ENCODE peak calls at places on chromosomes 12 and 14, in six cellular contexts. P, G, Q, K, U and W are unnamed samples.

GRCh38 chr12:50415899-50416479 is 15.3 kb downstream of the LARP4 start:
- DNase-seq in P (no peak), K (no peak), Q (no peak), G (no peak), U (no peak), W (no peak)

GRCh38 chr14:59116984-59117415 is 71.5 kb upstream of the DAAM1 start:
- DNase-seq in K (no peak), U (no peak), P (no peak), G (peak), Q (no peak), W (peak)

GRCh38 chr14:20760950-20761349 is 7.3 kb upstream of the EDDM3B start:
- DNase-seq in K (no peak), P (no peak), G (no peak), U (no peak), Q (no peak), W (peak)

GRCh38 chr12:124915249-124916236 is 1.1 kb upstream of the UBC start:
- DNase-seq in U (peak), Q (no peak), K (no peak), G (peak), P (peak), W (peak)

GRCh38 chr14:76708028-76708427 is 53.2 kb upstream of the VASH1 start:
- DNase-seq in K (no peak), G (peak), P (no peak), Q (no peak), U (no peak), W (no peak)

GRCh38 chr12:60822601-60823000 is 1226.8 kb downstream of the SLC16A7 start:
- DNase-seq in G (no peak), U (no peak), P (no peak), K (no peak), Q (no peak), W (no peak)

GRCh38 chr12:98064501-98064900 is 450.9 kb upstream of the TMPO start:
- DNase-seq in U (no peak), K (no peak), Q (no peak), G (no peak), P (no peak), W (peak)

GRCh38 chr12:26271889-26272492 is 76.6 kb downstream of the SSPN start:
- DNase-seq in P (peak), G (peak), Q (peak), K (peak), U (peak), W (peak)

GRCh38 chr12:131049002-131049401 is 95.3 kb downstream of the ADGRD1 start:
- DNase-seq in Q (no peak), U (no peak), G (no peak), K (no peak), P (no peak), W (no peak)

GRCh38 chr12:113222730-113223531 is 1.7 kb downstream of the TPCN1 start:
- DNase-seq in K (peak), G (peak), Q (peak), U (peak), P (peak), W (peak)

GRCh38 chr14:42110167-42110566 is 503.5 kb downstream of the LRFN5 start:
- DNase-seq in P (no peak), K (no peak), G (peak), Q (peak), U (no peak), W (peak)

GRCh38 chr12:47361389-47362031 is 281.8 kb upstream of the AMIGO2 start:
- DNase-seq in K (no peak), U (no peak), G (no peak), Q (no peak), P (no peak), W (peak)

GRCh38 chr12:52753283-52753682 is 23.9 kb downstream of the KRT76 start:
- DNase-seq in U (no peak), Q (no peak), K (no peak), G (no peak), P (no peak), W (no peak)

GRCh38 chr12:6284273-6284672 is 26.2 kb upstream of the PLEKHG6 start:
- DNase-seq in Q (no peak), U (no peak), K (no peak), P (no peak), G (no peak), W (no peak)

GRCh38 chr12:56286044-56286830 is 13.9 kb downstream of the CS start:
- DNase-seq in K (no peak), U (no peak), G (no peak), Q (no peak), P (no peak), W (no peak)

GRCh38 chr12:89539425-89540117 is 13.7 kb upstream of the POC1B start:
- DNase-seq in P (no peak), U (no peak), G (no peak), K (no peak), Q (no peak), W (no peak)

GRCh38 chr14:50974118-50974517 is 29.8 kb upstream of the PYGL start:
- DNase-seq in K (no peak), P (no peak), G (no peak), Q (no peak), U (no peak), W (no peak)

GRCh38 chr14:98137626-98138025 is 1134.4 kb downstream of the BCL11B start:
- DNase-seq in U (no peak), G (no peak), Q (no peak), P (no peak), K (no peak), W (peak)

GRCh38 chr12:93167841-93168492 is 209.8 kb upstream of the NUDT4 start:
- DNase-seq in G (no peak), Q (peak), U (no peak), P (no peak), K (peak), W (no peak)

GRCh38 chr14:72714094-72714493 is 179.8 kb downstream of the DPF3 start:
- DNase-seq in U (no peak), K (no peak), P (no peak), Q (no peak), G (no peak), W (no peak)

GRCh38 chr12:51318846-51319570 is 5.0 kb downstream of the BIN2 start:
- DNase-seq in K (no peak), G (no peak), Q (no peak), P (no peak), U (peak), W (peak)

GRCh38 chr12:132133952-132134652 is 10.0 kb downstream of the DDX51 start:
- DNase-seq in U (no peak), G (no peak), P (no peak), Q (no peak), K (peak), W (no peak)

GRCh38 chr12:66321433-66321832 is 19.1 kb downstream of the HELB start:
- DNase-seq in K (no peak), G (peak), Q (no peak), P (no peak), U (no peak), W (peak)

GRCh38 chr14:93628048-93628447 is 160.2 kb downstream of the PRIMA1 start:
- DNase-seq in Q (no peak), K (no peak), P (no peak), U (no peak), G (no peak), W (no peak)

GRCh38 chr14:92093320-92093719 is 13.1 kb downstream of the ATXN3 start:
- DNase-seq in U (no peak), G (peak), Q (no peak), P (no peak), K (no peak), W (no peak)

GRCh38 chr12:51687142-51687935 is 96.3 kb downstream of the SCN8A start:
- DNase-seq in Q (peak), G (peak), K (no peak), U (no peak), P (no peak), W (peak)

DNA sequence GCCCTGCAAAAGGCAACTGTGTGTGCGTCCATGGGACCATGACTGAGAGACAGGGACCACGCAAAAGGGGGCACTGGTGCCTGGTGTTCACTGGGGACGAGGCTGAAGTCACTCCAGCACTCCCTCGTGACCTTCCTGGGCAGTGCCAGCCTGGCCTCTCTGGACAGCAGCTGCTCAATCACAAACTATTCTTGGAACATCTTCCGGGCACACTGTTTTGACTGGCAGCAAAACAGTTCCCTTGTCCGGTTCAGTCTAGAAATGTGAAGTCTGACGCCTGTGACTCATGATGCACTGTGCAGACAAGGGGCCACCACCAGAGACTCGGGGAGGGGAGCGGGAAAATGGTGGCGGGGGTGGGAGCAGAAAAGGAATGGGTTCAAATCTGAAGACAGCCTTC is 20.8 kb downstream of the SNRNP35 start:
- DNase-seq in K (peak), G (peak), Q (peak), P (no peak), U (peak), W (no peak)
- H3K4me3 ChIP-seq in K (no peak), G (no peak), Q (no peak), P (no peak), U (peak), W (no peak)

GRCh38 chr14:100382106-100382455 is 58.9 kb downstream of the SLC25A47 start:
- DNase-seq in P (no peak), G (no peak), Q (no peak), U (no peak), K (no peak), W (no peak)

GRCh38 chr14:100384277-100384676 is 61.1 kb downstream of the SLC25A47 start:
- DNase-seq in K (no peak), U (no peak), P (no peak), G (no peak), Q (no peak), W (no peak)

GRCh38 chr14:100384819-100385813 is 62.0 kb downstream of the SLC25A47 start:
- DNase-seq in Q (peak), U (no peak), G (peak), P (no peak), K (no peak), W (peak)

GRCh38 chr14:100381386-100382105 is 58.4 kb downstream of the SLC25A47 start:
- DNase-seq in U (no peak), K (no peak), Q (no peak), G (no peak), P (no peak), W (no peak)

DNA sequence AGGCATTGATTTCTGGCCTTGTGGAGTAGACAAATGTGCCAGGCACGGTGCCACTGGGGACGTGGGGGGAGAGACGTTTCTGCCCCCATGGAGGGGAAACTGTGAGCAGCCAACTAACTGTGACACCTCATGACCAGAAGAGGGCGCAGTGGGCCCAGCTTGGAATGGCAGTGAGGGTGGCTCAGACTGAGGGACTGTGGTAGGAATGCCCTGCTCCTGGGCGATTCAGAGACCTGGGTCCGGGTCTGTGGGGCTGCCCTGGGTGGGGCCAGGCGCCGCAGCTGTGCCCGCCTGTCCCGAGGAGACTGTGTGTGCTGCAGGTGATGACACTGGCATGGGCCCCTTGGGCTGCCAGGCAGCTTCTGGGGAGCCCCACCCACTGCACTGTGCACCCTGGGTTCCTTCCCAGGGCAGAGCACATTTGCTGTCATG is 60.6 kb downstream of the SLC25A47 start:
- DNase-seq in U (no peak), G (peak), Q (no peak), P (peak), K (peak), W (peak)
- TF ChIP-seq CTCF in U (peak), G (peak), Q (peak), P (peak), K (peak), W (peak)

DNA sequence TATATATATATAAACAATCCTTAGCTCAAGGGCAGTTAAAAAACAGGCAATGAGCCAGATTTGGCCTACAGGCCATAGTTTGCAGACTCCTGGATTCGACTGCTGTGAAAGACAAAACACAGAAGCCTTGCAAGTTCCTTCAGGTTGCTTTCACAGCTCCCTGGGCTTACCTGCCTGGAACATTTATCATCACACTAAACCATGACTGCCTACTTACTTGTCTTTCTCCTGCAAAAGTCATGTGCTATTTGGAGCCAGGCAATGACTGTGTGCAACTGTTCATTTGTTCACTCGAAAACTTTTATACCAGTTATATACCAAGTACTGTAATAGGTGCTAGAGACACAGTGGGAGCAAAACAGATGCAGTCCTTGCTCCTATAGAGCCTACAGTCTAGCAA is 2.2 kb upstream of the RPS6KA5 start:
- DNase-seq in U (no peak), G (no peak), P (no peak), K (no peak), Q (no peak), W (peak)
- H3K4me3 ChIP-seq in U (no peak), G (no peak), P (no peak), K (peak), Q (no peak), W (no peak)

DNA sequence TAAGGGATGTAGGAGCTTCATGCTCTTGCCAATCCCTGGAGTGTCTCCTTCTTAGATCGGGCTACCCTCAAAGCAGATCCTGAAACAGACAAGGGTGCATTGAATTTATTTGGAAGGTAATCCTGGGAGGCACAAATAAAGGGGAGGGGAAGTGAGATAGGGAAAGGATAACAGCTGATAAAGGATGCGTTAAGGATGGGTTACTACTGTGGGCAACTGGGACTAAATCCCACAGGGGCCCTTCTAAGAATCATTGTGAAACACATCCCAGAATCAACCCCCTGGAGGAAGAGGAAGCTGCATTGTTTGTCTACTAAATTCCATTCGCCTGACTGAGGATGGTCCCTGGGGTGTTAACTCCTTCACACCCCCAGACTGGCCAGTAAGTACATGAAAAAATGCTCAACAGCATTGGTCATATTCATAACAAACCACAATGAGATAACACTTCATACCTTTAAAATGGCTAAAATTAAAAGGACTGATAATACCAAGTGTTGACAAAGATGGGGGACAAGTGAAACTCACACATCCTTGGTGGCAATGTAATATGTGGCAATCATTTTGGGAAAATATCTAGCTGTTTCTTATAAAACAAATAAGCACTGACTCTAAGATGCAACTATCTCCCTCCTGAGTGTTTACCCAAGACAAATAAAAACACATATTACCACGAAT is 37.0 kb upstream of the CMKLR1 start:
- DNase-seq in Q (peak), K (no peak), G (peak), P (no peak), U (no peak), W (no peak)
- TF ChIP-seq CTCF in Q (no peak), K (no peak), G (no peak), P (no peak), U (no peak), W (no peak)

DNA sequence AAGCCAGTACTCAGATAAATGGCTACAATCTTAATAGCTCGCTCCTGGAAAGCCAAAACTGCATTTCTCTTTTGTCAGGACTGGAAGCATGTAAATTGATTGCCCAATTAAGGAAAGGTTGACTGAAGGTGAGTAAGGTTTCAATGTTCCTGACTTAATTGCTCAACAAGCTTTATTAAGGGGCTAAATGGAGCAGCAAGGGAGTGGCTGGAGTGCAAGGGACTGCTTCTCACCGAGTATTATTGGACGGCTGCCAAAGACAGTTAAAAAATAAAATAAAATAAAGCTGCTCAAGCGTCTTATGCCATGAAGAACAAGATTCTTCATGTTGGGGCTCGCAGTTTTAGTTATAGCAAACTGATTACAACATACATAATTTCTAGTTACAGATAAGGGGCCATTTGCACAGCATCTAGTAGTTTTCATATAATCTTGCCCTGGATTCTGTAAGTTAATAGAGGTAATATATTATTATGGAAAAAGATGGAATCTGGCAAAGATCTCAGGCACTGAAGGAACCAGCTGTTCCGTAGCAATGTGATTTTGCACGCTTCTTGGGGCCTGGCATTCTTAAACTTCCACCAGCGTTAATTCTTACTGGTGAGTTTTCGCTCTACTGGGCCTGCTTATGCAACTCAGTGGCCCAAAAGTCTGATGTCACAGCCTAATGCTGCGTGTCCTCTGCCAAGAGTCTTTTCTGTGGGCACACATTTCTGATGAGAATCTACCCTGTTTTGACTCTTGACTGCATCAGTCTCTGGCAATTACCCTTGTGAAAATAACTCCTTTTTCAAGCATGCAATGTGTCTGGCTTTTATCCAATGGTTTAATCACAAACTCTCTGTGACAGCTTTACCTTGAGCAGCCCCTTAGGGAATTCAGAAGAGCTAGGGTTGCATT is 108.5 kb downstream of the SLC38A1 start:
- DNase-seq in U (peak), Q (peak), P (no peak), K (no peak), G (peak), W (peak)
- H3K4me3 ChIP-seq in U (no peak), Q (no peak), P (no peak), K (no peak), G (no peak), W (no peak)

DNA sequence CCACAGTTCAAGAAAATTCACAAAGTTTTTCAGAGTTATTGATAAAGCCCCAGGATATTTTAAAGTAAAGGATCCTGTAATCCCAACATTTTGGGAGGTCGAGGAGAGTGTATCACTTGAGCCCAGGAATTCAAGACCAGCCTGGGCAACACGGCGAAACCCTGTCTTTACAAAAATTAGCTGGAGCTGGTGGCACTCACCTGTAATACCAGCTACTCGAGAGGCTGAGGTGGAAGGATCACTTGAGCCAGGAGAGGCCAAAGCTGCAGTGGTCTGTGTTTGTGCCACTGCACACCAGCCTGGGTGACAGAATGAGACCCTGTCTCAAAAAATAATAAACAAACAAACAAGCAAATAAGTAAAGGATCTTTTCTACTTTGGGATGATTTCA is 39.5 kb upstream of the LRRK2 start:
- DNase-seq in G (no peak), K (no peak), U (no peak), Q (no peak), P (no peak), W (no peak)
- TF ChIP-seq CTCF in G (no peak), K (no peak), U (no peak), Q (no peak), P (no peak), W (no peak)